ENCODE peak calls at places on chromosomes 7 and 10, in four cellular contexts. Y is IMR-90, C is H1, X is K562. B is an unnamed sample.

GRCh38 chr7:74579800-74580685 is 77.5 kb upstream of the GTF2I start:
- DNase-seq in C (no peak), X (no peak), Y (peak; percentile 36), B (no peak)

GRCh38 chr7:78130443-78131200 is 332.0 kb downstream of the PHTF2 start:
- DNase-seq in C (no peak), X (no peak), Y (peak; percentile 43), B (no peak)

GRCh38 chr10:96606216-96606615 is 19.4 kb upstream of the TM9SF3 start:
- DNase-seq in X (no peak), C (no peak), Y (peak; percentile 10), B (no peak)

GRCh38 chr7:97479740-97480290 is 252.1 kb upstream of the TAC1 start:
- DNase-seq in X (no peak), C (no peak), Y (no peak), B (no peak)

GRCh38 chr10:106327747-106328146 is 836.8 kb downstream of the SORCS1 start:
- DNase-seq in C (no peak), X (no peak), Y (no peak), B (no peak)

GRCh38 chr7:104160375-104160774 is 47.4 kb downstream of the ORC5 start:
- DNase-seq in C (no peak), X (no peak), Y (peak; percentile 42), B (no peak)

GRCh38 chr10:122206471-122207065 is 64.5 kb upstream of the BTBD16 start:
- DNase-seq in C (no peak), X (no peak), Y (peak; percentile 26), B (no peak)

GRCh38 chr10:59887006-59887405 is 19.4 kb downstream of the CCDC6 start:
- DNase-seq in Y (peak; percentile 49), C (no peak), X (no peak), B (no peak)

GRCh38 chr10:101690461-101690860 is 4.5 kb downstream of the FBXW4 start:
- DNase-seq in Y (no peak), X (no peak), C (no peak), B (no peak)

GRCh38 chr7:37901236-37901827 is 15.3 kb downstream of the SFRP4 start:
- DNase-seq in X (peak; percentile 42), C (no peak), Y (peak; percentile 15), B (no peak)

GRCh38 chr10:76961841-76962240 is 675.8 kb downstream of the KCNMA1 start:
- DNase-seq in C (no peak), X (no peak), Y (no peak), B (no peak)

GRCh38 chr7:107210400-107210799 is 41.6 kb downstream of the HBP1 start:
- DNase-seq in X (no peak), C (no peak), Y (no peak), B (no peak)

GRCh38 chr10:75228834-75229233 is 6.9 kb downstream of the COMTD1 start:
- DNase-seq in Y (no peak), X (no peak), C (no peak), B (no peak)

GRCh38 chr7:66315192-66315591 is 110.1 kb downstream of the TPST1 start:
- DNase-seq in X (no peak), C (no peak), Y (no peak), B (no peak)

GRCh38 chr10:16259726-16260125 is 177.1 kb upstream of the PTER start:
- DNase-seq in X (no peak), C (no peak), Y (no peak), B (no peak)

GRCh38 chr10:98610855-98611254 is 164.1 kb upstream of the HPS1 start:
- DNase-seq in X (no peak), Y (no peak), C (no peak), B (no peak)

GRCh38 chr7:152847491-152847890 is 87.9 kb downstream of the ACTR3B start:
- DNase-seq in Y (no peak), C (no peak), X (no peak), B (no peak)

GRCh38 chr10:67114945-67115344 is 189.1 kb downstream of the LRRTM3 start:
- DNase-seq in C (no peak), Y (no peak), X (no peak), B (no peak)

GRCh38 chr7:31919678-31920369 is 150.4 kb downstream of the PDE1C start:
- DNase-seq in Y (no peak), X (no peak), C (no peak), B (no peak)

GRCh38 chr10:69486922-69487730 is 35.9 kb downstream of the TSPAN15 start:
- DNase-seq in Y (no peak), X (no peak), C (no peak), B (no peak)

GRCh38 chr7:69748530-69748929 is 150.3 kb downstream of the AUTS2 start:
- DNase-seq in Y (no peak), C (no peak), X (no peak), B (no peak)

GRCh38 chr7:43878867-43879266 is 9.6 kb upstream of the MRPS24 start:
- DNase-seq in X (no peak), C (no peak), Y (peak; percentile 37), B (no peak)

GRCh38 chr7:96023376-96023775 is 251.0 kb downstream of the DYNC1I1 start:
- DNase-seq in Y (peak; percentile 5), X (no peak), C (no peak), B (no peak)

GRCh38 chr10:89337493-89337892 is 9.7 kb downstream of the IFIT3 start:
- DNase-seq in C (no peak), X (no peak), Y (peak; percentile 73), B (peak; percentile 50)

GRCh38 chr10:121157998-121158397 is 306.8 kb downstream of the WDR11 start:
- DNase-seq in X (no peak), C (no peak), Y (no peak), B (no peak)

GRCh38 chr7:26507375-26508068 is 215.9 kb downstream of the SNX10 start:
- DNase-seq in C (no peak), Y (no peak), X (no peak), B (no peak)

GRCh38 chr10:69828115-69828870 is 26.6 kb downstream of the COL13A1 start:
- DNase-seq in X (no peak), Y (no peak), C (no peak), B (no peak)

GRCh38 chr10:114404171-114405010 is at the start of gene AFAP1L2:
- DNase-seq in Y (no peak), X (no peak), C (no peak), B (no peak)

GRCh38 chr10:114405011-114405350 is 679 bp upstream of the AFAP1L2 start:
- DNase-seq in Y (no peak), C (no peak), X (no peak), B (no peak)

GRCh38 chr10:114402871-114403544 is 1.3 kb downstream of the AFAP1L2 start:
- DNase-seq in C (no peak), Y (no peak), X (no peak), B (no peak)

GRCh38 chr10:114402233-114402632 is 2.1 kb downstream of the AFAP1L2 start:
- DNase-seq in Y (no peak), C (no peak), X (no peak), B (no peak)

DNA sequence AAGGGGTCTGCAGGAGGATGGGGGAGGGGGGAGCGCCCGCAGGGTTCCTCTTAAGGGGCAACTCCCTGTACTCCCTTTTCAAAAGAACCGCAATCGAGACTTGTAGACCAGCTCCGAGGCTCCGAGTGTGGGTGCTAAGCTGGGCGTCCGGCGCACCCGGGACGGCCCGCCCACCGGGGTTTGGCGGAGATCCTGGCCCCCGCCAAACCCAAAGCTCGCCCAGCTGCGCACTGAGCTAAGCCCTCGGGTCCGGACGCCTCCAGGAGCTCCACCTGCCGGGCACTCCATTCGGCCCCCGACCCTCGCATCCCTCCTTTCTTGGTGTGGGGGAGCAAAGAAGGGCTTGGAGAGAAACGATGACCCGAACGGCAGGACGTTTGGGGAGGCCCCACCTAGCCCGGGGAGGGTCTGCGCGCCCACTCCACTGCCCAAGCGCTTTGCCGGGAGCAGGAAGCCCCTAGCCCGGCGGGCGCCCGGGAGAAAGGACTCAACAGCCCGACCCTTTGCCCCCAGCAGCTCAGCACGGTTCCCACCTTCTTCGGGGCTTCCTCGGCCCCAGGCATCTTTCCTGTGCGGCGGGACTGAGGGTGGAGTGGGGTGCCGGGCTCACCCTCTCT is 649 bp downstream of the AFAP1L2 start:
- DNase-seq in Y (no peak), X (no peak), C (no peak), B (no peak)
- TF ChIP-seq CHD1 in Y (no peak), X (no peak), C (no peak), B (no peak)

DNA sequence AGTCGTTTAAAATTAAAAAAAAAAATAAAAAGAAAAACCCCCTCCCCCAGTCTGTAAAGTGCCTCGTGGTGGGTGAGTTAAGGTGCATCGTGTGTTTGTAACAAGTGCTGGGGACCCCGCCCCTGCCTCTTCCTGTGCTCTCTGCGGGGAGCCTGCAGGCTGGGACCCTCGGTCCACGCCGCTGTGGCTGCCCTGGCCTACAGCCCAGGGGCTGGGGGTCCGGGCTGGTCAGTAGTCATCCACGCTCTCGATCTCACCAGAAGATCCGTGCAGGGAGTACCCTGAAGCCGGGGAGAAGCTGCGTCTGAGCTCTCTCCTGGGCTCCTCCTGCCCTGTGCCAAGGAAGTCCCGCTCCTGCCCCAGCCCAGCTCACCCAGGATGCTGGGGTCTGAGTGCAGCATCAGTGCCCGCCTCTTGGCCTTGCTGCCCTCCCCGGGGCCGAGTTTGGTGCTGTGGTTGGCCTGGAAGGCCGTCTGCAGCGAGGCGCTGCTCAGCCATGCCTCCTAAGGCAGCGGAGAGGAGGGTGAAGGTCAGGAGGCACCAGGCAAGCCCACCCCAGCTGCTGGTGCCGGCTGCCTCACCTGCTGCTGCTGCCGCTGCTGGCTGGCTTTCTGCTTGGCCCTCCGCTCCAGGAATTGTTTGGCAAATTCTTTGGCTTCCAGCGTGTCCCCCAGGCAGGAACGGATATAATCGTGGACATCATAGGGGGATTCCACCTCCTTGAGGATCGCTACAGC is 8.1 kb downstream of the GNB2 start:
- DNase-seq in C (no peak), X (no peak), Y (no peak), B (no peak)
- TF ChIP-seq CHD1 in C (no peak), X (no peak), Y (no peak), B (no peak)

DNA sequence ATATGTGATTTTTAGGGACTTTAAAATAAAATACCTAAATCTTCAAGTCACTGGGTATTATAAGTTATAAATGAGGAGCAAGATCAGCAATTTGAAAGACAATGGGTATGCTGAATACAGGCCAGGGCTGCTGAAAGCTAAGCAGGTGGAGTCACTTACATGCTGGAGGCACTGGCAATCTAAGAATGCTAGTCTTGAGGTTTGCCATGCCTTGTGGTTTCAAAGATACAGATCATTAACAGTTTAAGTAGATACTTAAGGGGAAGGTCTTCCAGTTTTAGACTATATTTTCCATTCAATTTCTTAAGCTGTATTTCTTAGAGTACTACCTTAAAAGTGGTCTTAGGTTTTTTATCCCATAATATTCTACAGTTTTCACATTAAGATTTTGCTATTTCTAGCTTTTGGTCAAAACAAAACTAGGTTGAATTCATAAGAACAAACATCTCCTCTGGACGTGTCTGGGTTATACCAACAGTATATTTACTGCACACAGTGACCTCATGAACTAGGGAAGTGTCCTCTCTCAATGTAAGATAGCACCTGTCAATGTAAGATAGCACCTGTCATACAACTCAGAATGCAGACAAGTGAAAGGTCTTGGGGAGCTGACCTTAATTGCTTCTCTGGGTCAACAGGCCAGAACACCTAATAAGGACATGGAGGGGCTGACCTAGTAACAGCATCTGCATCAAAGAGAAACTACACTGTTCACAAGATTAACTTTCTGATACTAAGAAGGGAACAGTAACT is 2.0 kb downstream of the SRI start:
- DNase-seq in C (no peak), X (peak; percentile 23), Y (no peak), B (peak; percentile 83)
- TF ChIP-seq CHD1 in C (no peak), X (no peak), Y (no peak), B (peak; percentile 67)

GRCh38 chr10:95513941-95514392 is 47.2 kb downstream of the SORBS1 start:
- DNase-seq in Y (peak; percentile 10), C (no peak), X (no peak), B (no peak)

GRCh38 chr10:95519132-95519487 is 42.1 kb downstream of the SORBS1 start:
- DNase-seq in Y (no peak), C (no peak), X (no peak), B (no peak)

GRCh38 chr10:95516774-95517373 is 44.3 kb downstream of the SORBS1 start:
- DNase-seq in X (no peak), C (no peak), Y (no peak), B (no peak)

GRCh38 chr10:95518455-95519131 is 42.6 kb downstream of the SORBS1 start:
- DNase-seq in X (no peak), Y (no peak), C (no peak), B (no peak)

GRCh38 chr10:95517536-95518454 is 43.4 kb downstream of the SORBS1 start:
- DNase-seq in Y (peak; percentile 17), X (peak; percentile 73), C (no peak), B (no peak)
- TF ChIP-seq CHD1 in Y (no peak), X (no peak), C (no peak), B (no peak)